ENCODE peak calls at places on chromosomes 4 and X, in eight cellular contexts. O is endothelial cell of umbilical vein, M is upper lobe of right lung, Y is endodermal cell, S is OCI-LY7, H is left ventricle myocardium inferior, R is fibroblast of mammary gland, P is AG09309. E is an unnamed sample.

GRCh38 chr4:103375278-103375677 is 177.1 kb upstream of the CENPE start:
- DNase-seq in O (peak), M (no peak), Y (no peak), S (no peak), H (no peak), R (peak), P (no peak), E (peak)

GRCh38 chrX:124863303-124863702 is 456.4 kb upstream of the TEX13C start:
- DNase-seq in O (no peak), M (no peak), Y (peak), S (no peak), H (no peak), R (no peak), P (no peak), E (no peak)

GRCh38 chrX:47643926-47644325 is 6.4 kb downstream of the ELK1 start:
- DNase-seq in O (peak), M (no peak), Y (no peak), S (no peak), H (no peak), R (peak), P (no peak), E (peak)

GRCh38 chrX:20711366-20711765 is 444.7 kb upstream of the RPS6KA3 start:
- DNase-seq in O (no peak), M (no peak), Y (no peak), S (no peak), H (no peak), R (no peak), P (no peak), E (no peak)

GRCh38 chr4:96845091-96845490 is 1005.2 kb downstream of the PDHA2 start:
- DNase-seq in O (no peak), M (no peak), Y (no peak), S (no peak), H (no peak), R (no peak), P (no peak), E (no peak)

GRCh38 chr4:102734591-102735385 is 26.0 kb downstream of the MANBA start:
- DNase-seq in O (no peak), M (no peak), Y (no peak), S (peak), H (no peak), R (peak), P (no peak), E (no peak)

GRCh38 chrX:115214151-115214550 is 19.7 kb downstream of the LRCH2 start:
- DNase-seq in O (no peak), M (no peak), Y (no peak), S (no peak), H (no peak), R (no peak), P (no peak), E (no peak)

GRCh38 chrX:48945517-48946348 is 11.7 kb downstream of the OTUD5 start:
- DNase-seq in O (peak), M (peak), Y (peak), S (peak), H (peak), R (peak), P (no peak), E (peak)

GRCh38 chrX:39418936-39419659 is 617.8 kb downstream of the MID1IP1 start:
- DNase-seq in O (peak), M (no peak), Y (no peak), S (no peak), H (peak), R (no peak), P (no peak), E (no peak)

GRCh38 chr4:56799824-56800756 is 21.4 kb downstream of the SPINK2 start:
- DNase-seq in O (peak), M (peak), Y (peak), S (peak), H (peak), R (peak), P (peak), E (peak)

GRCh38 chr4:3336389-3337356 is 43.9 kb downstream of the RGS12 start:
- DNase-seq in O (peak), M (no peak), Y (no peak), S (no peak), H (no peak), R (peak), P (no peak), E (no peak)

GRCh38 chr4:80266267-80266901 is at the start of gene FGF5:
- DNase-seq in O (peak), M (peak), Y (peak), S (no peak), H (peak), R (peak), P (peak), E (peak)

GRCh38 chr4:174122705-174123104 is 160.8 kb downstream of the FBXO8 start:
- DNase-seq in O (no peak), M (no peak), Y (no peak), S (no peak), H (no peak), R (peak), P (no peak), E (no peak)

GRCh38 chrX:154063234-154063633 is 34.3 kb downstream of the MECP2 start:
- DNase-seq in O (no peak), M (no peak), Y (no peak), S (no peak), H (no peak), R (no peak), P (no peak), E (no peak)

GRCh38 chr4:8537041-8537461 is 43.1 kb upstream of the GPR78 start:
- DNase-seq in O (peak), M (no peak), Y (no peak), S (no peak), H (no peak), R (peak), P (no peak), E (peak)

GRCh38 chr4:147780137-147780777 is 48.4 kb downstream of the ARHGAP10 start:
- DNase-seq in O (no peak), M (peak), Y (no peak), S (no peak), H (peak), R (no peak), P (no peak), E (no peak)

GRCh38 chr4:137226900-137227299 is 305.4 kb downstream of the PCDH18 start:
- DNase-seq in O (no peak), M (no peak), Y (no peak), S (no peak), H (no peak), R (peak), P (no peak), E (peak)

GRCh38 chr4:121998024-121998423 is 46.2 kb upstream of the TRPC3 start:
- DNase-seq in O (no peak), M (no peak), Y (peak), S (peak), H (no peak), R (no peak), P (no peak), E (peak)
- TF ChIP-seq CTCF in O (no peak), M (no peak), Y (peak), S (peak), H (peak), R (peak), P (peak), E (no peak)

GRCh38 chrX:71000139-71000538 is 68.0 kb downstream of the SNX12 start:
- DNase-seq in O (no peak), M (no peak), Y (no peak), S (no peak), H (no peak), R (no peak), P (no peak), E (no peak)

GRCh38 chrX:70995338-70995737 is 64.4 kb upstream of the SLC7A3 start:
- DNase-seq in O (no peak), M (no peak), Y (no peak), S (no peak), H (no peak), R (no peak), P (no peak), E (no peak)

GRCh38 chrX:70998402-70999027 is 67.6 kb upstream of the SLC7A3 start:
- DNase-seq in O (peak), M (no peak), Y (peak), S (peak), H (no peak), R (peak), P (no peak), E (peak)
- TF ChIP-seq CTCF in O (no peak), M (peak), Y (peak), S (peak), H (peak), R (peak), P (peak), E (no peak)

DNA sequence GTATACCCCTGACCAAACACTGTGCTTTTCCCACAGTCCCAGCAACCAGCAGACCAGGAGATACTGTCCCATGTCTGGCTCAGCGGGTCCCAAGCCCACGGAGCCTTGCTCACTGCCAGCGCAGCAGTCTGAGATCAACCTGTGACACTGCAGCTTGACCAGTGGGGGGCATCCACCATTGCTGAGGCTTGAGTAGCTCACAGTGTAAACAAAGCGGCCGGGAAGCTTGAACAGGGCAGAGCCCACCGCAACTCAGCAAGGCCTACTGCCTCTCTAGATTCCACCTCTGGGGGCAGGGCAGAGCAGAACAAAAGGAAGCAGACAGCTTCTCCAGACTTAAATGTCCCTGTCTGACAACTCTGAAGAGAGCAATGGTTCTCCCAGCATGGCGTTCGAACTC is 58.1 kb downstream of the SLC10A6 start:
- DNase-seq in O (no peak), M (no peak), Y (peak), S (peak), H (no peak), R (no peak), P (no peak), E (no peak)
- TF ChIP-seq CTCF in O (no peak), M (no peak), Y (peak), S (peak), H (peak), R (no peak), P (no peak), E (no peak)

DNA sequence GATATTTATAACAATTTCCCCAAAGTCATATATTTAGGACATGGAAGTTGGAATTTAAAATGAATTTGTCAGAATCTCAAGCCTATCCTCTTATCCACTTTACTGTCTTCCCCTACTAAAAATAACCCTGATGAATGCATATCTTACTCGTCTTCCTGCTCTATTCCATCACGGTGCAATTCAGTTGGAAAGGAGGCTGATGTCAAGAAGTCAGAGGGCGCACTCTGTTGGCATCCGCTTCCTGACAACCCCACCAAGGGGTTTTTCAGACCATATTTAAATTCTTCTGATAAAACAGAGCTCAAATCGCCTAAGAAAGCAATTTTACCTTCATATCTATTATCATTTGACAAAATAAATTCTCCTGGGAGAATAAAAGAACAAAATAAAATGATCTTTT is 233.5 kb downstream of the ARHGAP24 start:
- DNase-seq in O (no peak), M (no peak), Y (no peak), S (no peak), H (no peak), R (no peak), P (no peak), E (no peak)
- TF ChIP-seq CTCF in O (no peak), M (no peak), Y (peak), S (peak), H (no peak), R (no peak), P (no peak), E (no peak)

E was measured in MCF 10A.